ENCODE peak calls at places on chromosomes 13 and 19, in four cellular contexts. D, K, Z and C are unnamed samples.

GRCh38 chr13:37473035-37473434 is 125.5 kb downstream of the POSTN start:
- DNase-seq in Z (peak), D (no peak), K (no peak), C (no peak)

GRCh38 chr19:45211751-45212381 is 33.3 kb downstream of the BLOC1S3 start:
- DNase-seq in Z (no peak), K (no peak), D (no peak), C (no peak)

GRCh38 chr13:33322474-33322827 is 36.9 kb upstream of the STARD13 start:
- DNase-seq in D (no peak), K (peak), Z (no peak), C (no peak)

GRCh38 chr13:106139407-106139806 is 396.1 kb downstream of the EFNB2 start:
- DNase-seq in K (no peak), D (no peak), Z (no peak), C (no peak)

GRCh38 chr19:18294467-18294864 is 13.0 kb upstream of the JUND start:
- DNase-seq in D (peak), Z (no peak), K (no peak), C (no peak)

GRCh38 chr13:59094149-59094548 is 1069.6 kb downstream of the DIAPH3 start:
- DNase-seq in Z (no peak), K (no peak), D (no peak), C (no peak)

GRCh38 chr19:47280183-47280797 is 5.6 kb downstream of the INAFM1 start:
- DNase-seq in Z (peak), D (peak), K (no peak), C (no peak)

GRCh38 chr19:5285311-5285710 is 55.3 kb downstream of the PTPRS start:
- DNase-seq in Z (no peak), D (no peak), K (no peak), C (no peak)

GRCh38 chr13:101514695-101515275 is 62.3 kb downstream of the ITGBL1 start:
- DNase-seq in K (no peak), Z (peak), D (no peak), C (peak)

GRCh38 chr13:25365720-25366235 is 6.0 kb upstream of the ATP8A2 start:
- DNase-seq in K (no peak), Z (no peak), D (no peak), C (no peak)

GRCh38 chr13:41610426-41610825 is 153.1 kb downstream of the RGCC start:
- DNase-seq in K (peak), Z (no peak), D (no peak), C (no peak)